ENCODE peak calls at places on chromosomes 1 and 21, in four cellular contexts. H is GM12878, O is HepG2, R is K562. V is an unnamed sample.
A peak's percentile ranks its signal among the peaks of the same experiment; 100 is the strongest.

GRCh38 chr1:186617860-186618780 is 62.1 kb downstream of the PTGS2 start:
- DNase-seq in H (peak; percentile 73), O (no peak), R (no peak), V (no peak)

GRCh38 chr1:45876000-45876399 is 72.6 kb downstream of the MAST2 start:
- DNase-seq in H (no peak), O (no peak), R (no peak), V (no peak)

GRCh38 chr1:44724408-44725308 is 6.3 kb downstream of the RNU5D-1 start:
- DNase-seq in H (no peak), O (no peak), R (no peak), V (no peak)

GRCh38 chr1:94637096-94637495 is 95.5 kb upstream of the F3 start:
- DNase-seq in H (no peak), O (no peak), R (no peak), V (no peak)

GRCh38 chr1:203306970-203307541 is 1.7 kb downstream of the BTG2 start:
- DNase-seq in H (no peak), O (no peak), R (no peak), V (peak; percentile 37)

GRCh38 chr1:196723325-196724185 is 51.1 kb upstream of the CFHR3 start:
- DNase-seq in H (no peak), O (peak; percentile 67), R (peak; percentile 31), V (peak; percentile 92)

GRCh38 chr1:112877741-112878140 is 78.3 kb downstream of the SLC16A1 start:
- DNase-seq in H (no peak), O (no peak), R (no peak), V (no peak)

GRCh38 chr21:46483300-46484295 is 24.9 kb downstream of the DIP2A start:
- DNase-seq in H (no peak), O (no peak), R (no peak), V (no peak)

GRCh38 chr1:225437710-225438437 is 10.0 kb upstream of the LBR start:
- DNase-seq in H (no peak), O (no peak), R (peak; percentile 47), V (no peak)

GRCh38 chr1:1318131-1318652 is 6.3 kb downstream of the INTS11 start:
- DNase-seq in H (no peak), O (peak; percentile 31), R (no peak), V (no peak)

GRCh38 chr1:248863011-248863881 is 4.4 kb upstream of the ZNF692 start:
- DNase-seq in H (no peak), O (peak; percentile 62), R (peak; percentile 74), V (peak; percentile 77)

GRCh38 chr1:10251325-10252103 is 41.1 kb downstream of the KIF1B start:
- DNase-seq in H (no peak), O (no peak), R (no peak), V (no peak)

GRCh38 chr1:161159915-161160248 is 582 bp downstream of the USP21 start:
- DNase-seq in H (no peak), O (no peak), R (no peak), V (no peak)

GRCh38 chr1:30520461-30520860 is 202.9 kb downstream of the MATN1 start:
- DNase-seq in H (no peak), O (no peak), R (no peak), V (no peak)

GRCh38 chr1:52706941-52707926 is 9.1 kb upstream of the COA7 start:
- DNase-seq in H (no peak), O (no peak), R (no peak), V (no peak)

GRCh38 chr21:15247613-15248012 is 182.8 kb upstream of the NRIP1 start:
- DNase-seq in H (no peak), O (no peak), R (no peak), V (no peak)

GRCh38 chr1:193589597-193590040 is 403.2 kb upstream of the B3GALT2 start:
- DNase-seq in H (no peak), O (no peak), R (no peak), V (no peak)

GRCh38 chr1:181015258-181015630 is 7.4 kb downstream of the STX6 start:
- DNase-seq in H (no peak), O (no peak), R (no peak), V (no peak)

GRCh38 chr1:53025034-53025777 is 36.8 kb upstream of the PODN start:
- DNase-seq in H (no peak), O (peak; percentile 90), R (no peak), V (no peak)

GRCh38 chr1:230552880-230553279 is 89.4 kb upstream of the COG2 start:
- DNase-seq in H (no peak), O (no peak), R (no peak), V (no peak)

GRCh38 chr1:230550428-230550827 is 91.9 kb upstream of the COG2 start:
- DNase-seq in H (no peak), O (no peak), R (no peak), V (no peak)

GRCh38 chr1:230545181-230545580 is 97.1 kb upstream of the COG2 start:
- DNase-seq in H (no peak), O (no peak), R (no peak), V (no peak)

GRCh38 chr1:230548357-230548756 is 93.9 kb upstream of the COG2 start:
- DNase-seq in H (no peak), O (no peak), R (no peak), V (no peak)

DNA sequence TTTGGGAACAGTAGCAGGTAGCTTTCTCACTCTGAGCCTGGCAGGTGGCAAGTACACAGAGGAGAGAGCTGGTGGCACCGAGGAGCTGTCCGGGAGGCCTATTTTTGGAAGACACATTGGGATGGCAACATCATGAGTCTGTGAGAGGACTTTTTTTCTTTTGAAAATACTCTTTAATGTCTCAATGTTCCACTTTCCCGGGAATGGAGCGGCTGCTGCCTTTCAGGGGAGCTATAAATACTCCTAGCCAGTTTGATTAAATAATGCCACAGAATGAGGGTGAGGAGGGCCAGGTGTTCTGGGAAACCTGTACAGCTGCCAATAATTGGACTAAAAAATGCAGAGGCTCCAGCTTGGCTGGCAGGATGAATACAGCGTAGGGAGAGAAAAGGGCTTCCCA is 93.3 kb upstream of the COG2 start:
- DNase-seq in H (no peak), O (no peak), R (no peak), V (no peak)
- TF ChIP-seq USF2 in H (no peak), O (no peak), R (no peak), V (no peak)

DNA sequence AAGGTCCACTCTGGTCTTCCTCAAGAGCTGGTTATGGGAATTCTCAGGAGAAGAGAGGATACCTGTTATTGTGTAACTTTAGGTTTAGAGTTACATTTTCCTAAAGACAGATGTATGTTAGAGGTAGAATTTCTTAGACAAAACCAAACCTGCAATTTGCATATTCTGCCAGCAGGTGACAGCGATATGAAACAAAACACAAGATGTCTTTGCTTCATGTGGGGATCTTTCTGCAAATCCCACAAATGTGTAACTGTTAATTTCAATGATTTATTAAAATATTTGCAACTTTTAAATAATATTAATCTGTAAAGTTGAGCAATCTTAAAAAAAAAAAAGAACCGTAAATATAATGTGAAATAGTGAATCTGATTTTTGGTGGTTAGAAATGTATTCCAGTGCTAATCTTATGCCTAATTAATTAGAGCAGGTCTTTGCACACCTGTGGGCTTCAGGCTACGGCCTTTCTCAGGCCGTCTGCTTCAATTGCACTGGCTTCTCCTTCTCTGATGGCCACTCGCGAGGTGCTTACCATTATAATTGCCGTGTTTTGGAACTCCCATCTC is 33.4 kb downstream of the FAM78B start:
- DNase-seq in H (no peak), O (no peak), R (peak; percentile 18), V (no peak)
- TF ChIP-seq CREB1 in H (no peak), O (no peak), R (no peak), V (no peak)

DNA sequence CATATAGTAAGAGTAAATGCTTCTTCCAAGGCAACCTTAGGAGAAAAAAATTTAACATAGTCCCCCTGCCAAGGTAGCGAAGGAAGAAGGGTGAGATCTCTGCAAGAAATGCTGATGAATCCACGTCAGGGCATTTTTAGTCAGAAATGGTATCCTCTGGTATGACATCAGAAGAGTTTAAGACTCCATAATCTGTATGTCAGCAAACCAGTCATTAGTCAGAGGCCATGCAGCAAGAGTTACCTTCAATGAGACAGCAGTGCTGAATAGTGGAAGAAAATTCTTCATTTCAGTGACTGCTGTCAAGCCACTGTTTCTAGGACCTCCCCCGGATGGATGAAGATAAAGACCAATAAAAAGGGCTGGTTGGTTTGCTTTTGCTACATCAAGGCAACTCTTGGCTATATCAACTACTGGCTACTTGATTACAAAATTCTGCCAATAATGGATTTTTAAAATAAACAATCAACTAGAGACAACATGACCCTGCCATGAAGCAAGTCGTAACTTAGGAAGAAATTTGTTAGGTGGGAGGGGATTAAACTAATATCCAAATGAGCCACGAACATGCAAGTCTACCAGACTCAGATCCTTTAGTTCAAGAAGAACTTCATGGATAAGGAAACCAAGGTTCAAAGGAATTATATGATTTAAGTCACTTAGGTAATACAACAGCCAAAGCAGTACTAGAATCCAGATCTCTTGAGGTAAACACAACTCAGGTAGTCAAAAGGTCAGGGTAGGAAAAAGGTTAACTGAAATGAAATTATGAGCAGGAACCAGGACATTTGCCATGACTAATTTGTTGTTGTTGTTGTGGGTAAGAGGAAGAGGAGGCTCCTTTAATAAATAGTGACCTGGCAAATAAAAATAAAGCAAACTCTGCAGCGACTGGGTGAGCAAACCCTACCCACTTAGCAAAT is 25.6 kb upstream of the GUCA2A start:
- DNase-seq in H (no peak), O (no peak), R (no peak), V (no peak)
- TF ChIP-seq ETV6 in H (no peak), O (no peak), R (no peak), V (no peak)

DNA sequence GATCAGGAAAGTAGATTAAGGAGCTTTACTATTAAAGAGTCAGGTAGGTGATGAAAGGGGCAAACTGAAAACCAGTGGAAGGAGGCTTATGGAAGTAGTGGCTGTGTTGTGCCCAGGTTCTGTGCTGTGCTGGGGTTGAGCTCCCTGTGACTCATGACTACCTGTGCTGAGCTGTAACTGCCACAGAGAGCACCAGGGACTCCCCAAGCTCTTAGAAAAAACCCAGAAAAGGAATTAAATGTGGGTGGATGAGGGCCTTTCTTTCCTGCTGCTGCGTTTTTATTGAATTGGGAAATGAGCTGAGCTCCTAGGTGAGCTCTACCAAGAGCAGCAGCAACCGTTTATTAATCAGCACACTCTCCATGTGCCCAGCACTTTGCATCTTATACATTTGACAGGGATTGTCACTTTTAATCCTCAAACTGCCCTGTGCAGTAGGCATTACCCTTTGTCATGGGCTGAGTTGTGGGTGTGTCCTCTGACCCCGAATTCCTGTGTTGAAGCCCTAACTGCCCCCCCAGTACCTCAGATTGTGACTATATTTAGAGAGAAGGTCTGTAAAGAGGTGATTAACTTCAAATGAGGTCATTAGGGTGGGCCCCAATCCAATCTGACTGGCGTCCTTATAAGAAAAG is 65.4 kb downstream of the AK4 start:
- DNase-seq in H (no peak), O (no peak), R (no peak), V (no peak)
- TF ChIP-seq USF2 in H (no peak), O (no peak), R (no peak), V (no peak)

GRCh38 chr21:26800455-26801454 is 44.5 kb downstream of the ADAMTS1 start:
- DNase-seq in H (no peak), O (no peak), R (no peak), V (no peak)
- TF ChIP-seq CREB1 in H (no peak), O (no peak), R (no peak), V (no peak)

GRCh38 chr21:29055080-29055479 is 18.4 kb downstream of the CCT8 start:
- DNase-seq in H (no peak), O (no peak), R (no peak), V (no peak)
- TF ChIP-seq ETV6 in H (no peak), O (no peak), R (no peak), V (no peak)

GRCh38 chr1:20439282-20439681 is 46.7 kb downstream of the CAMK2N1 start:
- DNase-seq in H (no peak), O (no peak), R (no peak), V (peak; percentile 28)
- TF ChIP-seq USF2 in H (no peak), O (no peak), R (no peak), V (peak; percentile 59)

V was measured in WTC11.